ENCODE peak calls at places on chromosomes 16 and 17, in six cellular contexts. One of them, this sample, is unnamed.

GRCh38 chr16:14486520-14487303 is 143.3 kb downstream of the PARN start:
- DNase-seq in HTR-8/SVneo: peak; percentile 91
- DNase-seq in GM20000: no peak
- DNase-seq in cerebellum: peak; percentile 81
- DNase-seq in left ventricle myocardium inferior: peak; percentile 76
- DNase-seq in Kasumi-1: no peak
- DNase-seq in this sample: peak; percentile 92

GRCh38 chr17:78677303-78678219 is 100.4 kb upstream of the DNAH17 start:
- DNase-seq in HTR-8/SVneo: no peak
- DNase-seq in Kasumi-1: no peak
- DNase-seq in cerebellum: no peak
- DNase-seq in GM20000: no peak
- DNase-seq in left ventricle myocardium inferior: no peak
- DNase-seq in this sample: no peak

GRCh38 chr17:78474631-78475146 is 96.2 kb downstream of the PGS1 start:
- DNase-seq in cerebellum: no peak
- DNase-seq in left ventricle myocardium inferior: no peak
- DNase-seq in Kasumi-1: no peak
- DNase-seq in GM20000: peak; percentile 68
- DNase-seq in HTR-8/SVneo: no peak
- DNase-seq in this sample: no peak

GRCh38 chr17:12859520-12859919 is 70.2 kb downstream of the ARHGAP44 start:
- DNase-seq in HTR-8/SVneo: no peak
- DNase-seq in GM20000: peak; percentile 17
- DNase-seq in Kasumi-1: no peak
- DNase-seq in left ventricle myocardium inferior: no peak
- DNase-seq in cerebellum: no peak
- DNase-seq in this sample: no peak

GRCh38 chr17:9522074-9522473 is 53.5 kb downstream of the STX8 start:
- DNase-seq in HTR-8/SVneo: peak; percentile 32
- DNase-seq in cerebellum: peak; percentile 34
- DNase-seq in Kasumi-1: peak; percentile 35
- DNase-seq in left ventricle myocardium inferior: no peak
- DNase-seq in GM20000: peak; percentile 37
- DNase-seq in this sample: peak; percentile 22

GRCh38 chr17:17810374-17811248 is 26.2 kb downstream of the SREBF1 start:
- DNase-seq in left ventricle myocardium inferior: no peak
- DNase-seq in cerebellum: no peak
- DNase-seq in Kasumi-1: no peak
- DNase-seq in GM20000: no peak
- DNase-seq in HTR-8/SVneo: no peak
- DNase-seq in this sample: peak; percentile 67

GRCh38 chr17:51653902-51654301 is 393.6 kb downstream of the UTP18 start:
- DNase-seq in Kasumi-1: no peak
- DNase-seq in HTR-8/SVneo: no peak
- DNase-seq in left ventricle myocardium inferior: no peak
- DNase-seq in cerebellum: peak; percentile 30
- DNase-seq in GM20000: no peak
- DNase-seq in this sample: no peak

GRCh38 chr16:891353-891740 is 79.4 kb downstream of the LMF1 start:
- DNase-seq in left ventricle myocardium inferior: no peak
- DNase-seq in Kasumi-1: no peak
- DNase-seq in HTR-8/SVneo: no peak
- DNase-seq in GM20000: no peak
- DNase-seq in cerebellum: no peak
- DNase-seq in this sample: no peak

GRCh38 chr17:40651939-40652338 is 4.3 kb upstream of the SMARCE1 start:
- DNase-seq in HTR-8/SVneo: no peak
- DNase-seq in Kasumi-1: no peak
- DNase-seq in cerebellum: no peak
- DNase-seq in GM20000: no peak
- DNase-seq in left ventricle myocardium inferior: no peak
- DNase-seq in this sample: no peak

GRCh38 chr16:9092963-9093477 is 1.6 kb downstream of the HAPSTR1 start:
- DNase-seq in HTR-8/SVneo: no peak
- DNase-seq in cerebellum: no peak
- DNase-seq in GM20000: no peak
- DNase-seq in Kasumi-1: no peak
- DNase-seq in left ventricle myocardium inferior: no peak
- DNase-seq in this sample: peak; percentile 28

GRCh38 chr16:2825899-2826298 is 4.2 kb upstream of the ZG16B start:
- DNase-seq in cerebellum: no peak
- DNase-seq in HTR-8/SVneo: no peak
- DNase-seq in left ventricle myocardium inferior: no peak
- DNase-seq in Kasumi-1: no peak
- DNase-seq in GM20000: no peak
- DNase-seq in this sample: no peak

GRCh38 chr17:69729937-69730336 is 315.4 kb downstream of the MAP2K6 start:
- DNase-seq in cerebellum: no peak
- DNase-seq in HTR-8/SVneo: no peak
- DNase-seq in left ventricle myocardium inferior: no peak
- DNase-seq in Kasumi-1: no peak
- DNase-seq in GM20000: no peak
- DNase-seq in this sample: no peak

GRCh38 chr16:31082368-31083045 is 6.2 kb downstream of the PRSS53 start:
- DNase-seq in GM20000: no peak
- DNase-seq in HTR-8/SVneo: no peak
- DNase-seq in Kasumi-1: no peak
- DNase-seq in cerebellum: no peak
- DNase-seq in left ventricle myocardium inferior: no peak
- DNase-seq in this sample: no peak

GRCh38 chr16:3173892-3174617 is 13.9 kb upstream of the OR1F1 start:
- DNase-seq in HTR-8/SVneo: no peak
- DNase-seq in left ventricle myocardium inferior: no peak
- DNase-seq in Kasumi-1: peak; percentile 17
- DNase-seq in cerebellum: no peak
- DNase-seq in GM20000: peak; percentile 65
- DNase-seq in this sample: no peak

GRCh38 chr16:57186630-57187507 is 740 bp downstream of the RSPRY1 start:
- DNase-seq in Kasumi-1: peak; percentile 49
- DNase-seq in HTR-8/SVneo: peak; percentile 10
- DNase-seq in GM20000: no peak
- DNase-seq in left ventricle myocardium inferior: no peak
- DNase-seq in cerebellum: peak; percentile 15
- DNase-seq in this sample: peak; percentile 51

GRCh38 chr17:79095345-79096055 is 20.9 kb downstream of the ENGASE start:
- DNase-seq in HTR-8/SVneo: no peak
- DNase-seq in cerebellum: no peak
- DNase-seq in Kasumi-1: no peak
- DNase-seq in left ventricle myocardium inferior: no peak
- DNase-seq in GM20000: no peak
- DNase-seq in this sample: no peak

GRCh38 chr17:20114466-20114865 is 105.3 kb downstream of the SPECC1 start:
- DNase-seq in left ventricle myocardium inferior: no peak
- DNase-seq in Kasumi-1: no peak
- DNase-seq in HTR-8/SVneo: no peak
- DNase-seq in cerebellum: no peak
- DNase-seq in GM20000: no peak
- DNase-seq in this sample: no peak

GRCh38 chr16:89173629-89173921 is 2.0 kb downstream of the CDH15 start:
- DNase-seq in Kasumi-1: no peak
- DNase-seq in HTR-8/SVneo: no peak
- DNase-seq in left ventricle myocardium inferior: no peak
- DNase-seq in GM20000: no peak
- DNase-seq in cerebellum: no peak
- DNase-seq in this sample: no peak

GRCh38 chr17:79047291-79047920 is 23.4 kb downstream of the C1QTNF1 start:
- DNase-seq in GM20000: peak; percentile 12
- DNase-seq in left ventricle myocardium inferior: no peak
- DNase-seq in Kasumi-1: no peak
- DNase-seq in cerebellum: no peak
- DNase-seq in HTR-8/SVneo: no peak
- DNase-seq in this sample: no peak

This sample was measured in testis.